ENCODE peak calls at places on chromosomes 1 and 21, in nine cellular contexts. W, X, T, V, A, H, L, P and C are unnamed samples.

GRCh38 chr1:93662481-93663190 is 19.0 kb downstream of the BCAR3 start:
- DNase-seq in L (no peak), T (peak), H (no peak), V (no peak), W (no peak), P (no peak), A (peak), X (no peak), C (no peak)

GRCh38 chr1:109151146-109151545 is 37.2 kb downstream of the ELAPOR1 start:
- DNase-seq in W (no peak), P (peak), H (peak), V (peak), T (peak), L (peak), X (peak), A (peak), C (no peak)

GRCh38 chr1:13700521-13701273 is 709 bp downstream of the PRDM2 start:
- DNase-seq in X (peak), T (peak), H (peak), L (no peak), A (peak), V (no peak), W (no peak), P (no peak), C (peak)

GRCh38 chr1:155184835-155185782 is 11.5 kb downstream of the TRIM46 start:
- DNase-seq in L (no peak), P (no peak), H (no peak), V (no peak), T (no peak), W (no peak), X (no peak), A (peak), C (no peak)

GRCh38 chr1:68347415-68347814 is 102.3 kb downstream of the RPE65 start:
- DNase-seq in T (no peak), W (no peak), X (no peak), L (no peak), H (no peak), P (no peak), A (no peak), V (no peak), C (no peak)

GRCh38 chr1:41329662-41330587 is 31.3 kb upstream of the FOXO6 start:
- DNase-seq in A (no peak), L (no peak), V (no peak), X (no peak), T (no peak), H (no peak), P (no peak), W (no peak), C (no peak)

GRCh38 chr1:8137406-8138244 is 111.5 kb upstream of the ERRFI1 start:
- DNase-seq in X (no peak), T (peak), W (no peak), V (no peak), P (no peak), H (peak), L (peak), A (no peak), C (no peak)

GRCh38 chr1:10738125-10738746 is 58.2 kb downstream of the CASZ1 start:
- DNase-seq in H (no peak), A (peak), V (no peak), L (no peak), P (no peak), W (no peak), X (peak), T (no peak), C (no peak)

GRCh38 chr1:64495878-64496277 is 25.9 kb downstream of the CACHD1 start:
- DNase-seq in T (no peak), A (peak), X (no peak), H (no peak), W (no peak), P (no peak), V (no peak), L (no peak), C (no peak)

GRCh38 chr1:240173836-240174235 is 82.2 kb downstream of the FMN2 start:
- DNase-seq in L (no peak), X (no peak), A (no peak), V (no peak), H (no peak), P (no peak), W (no peak), T (no peak), C (no peak)

GRCh38 chr1:165419839-165420238 is 25.1 kb downstream of the RXRG start:
- DNase-seq in T (no peak), X (no peak), W (no peak), P (no peak), A (no peak), V (no peak), L (no peak), H (no peak), C (no peak)

GRCh38 chr1:231885209-231885854 is 258.7 kb downstream of the DISC1 start:
- DNase-seq in H (peak), P (no peak), W (no peak), V (no peak), T (peak), A (no peak), L (no peak), X (no peak), C (no peak)

GRCh38 chr1:43366601-43367025 is 1.2 kb downstream of the ELOVL1 start:
- DNase-seq in H (no peak), T (no peak), V (no peak), P (no peak), L (no peak), A (peak), W (no peak), X (peak), C (no peak)

GRCh38 chr1:54763814-54764131 is 550 bp downstream of the PARS2 start:
- DNase-seq in V (no peak), W (no peak), A (no peak), L (no peak), H (no peak), P (no peak), T (peak), X (no peak), C (peak)

GRCh38 chr21:35476616-35477395 is 427.7 kb upstream of the RUNX1 start:
- DNase-seq in T (peak), H (peak), X (no peak), A (no peak), L (peak), P (no peak), W (no peak), V (no peak), C (no peak)

GRCh38 chr1:206651958-206652890 is 16.9 kb downstream of the DYRK3 start:
- DNase-seq in X (peak), W (no peak), T (no peak), V (no peak), H (no peak), L (no peak), A (no peak), P (no peak), C (no peak)

GRCh38 chr1:3312894-3313578 is 141.4 kb upstream of the ARHGEF16 start:
- DNase-seq in V (peak), H (peak), A (peak), L (peak), P (peak), T (peak), X (peak), W (peak), C (no peak)

GRCh38 chr1:78070758-78071157 is 25.0 kb downstream of the GIPC2 start:
- DNase-seq in X (no peak), W (no peak), H (peak), P (no peak), V (no peak), L (peak), A (peak), T (peak), C (no peak)

GRCh38 chr1:34865573-34865972 is 6.0 kb upstream of the SMIM12 start:
- DNase-seq in P (no peak), A (no peak), H (no peak), W (no peak), V (no peak), L (no peak), X (peak), T (no peak), C (no peak)

GRCh38 chr1:225155555-225155954 is 226.1 kb downstream of the DNAH14 start:
- DNase-seq in H (no peak), W (no peak), T (no peak), V (no peak), L (no peak), P (no peak), X (no peak), A (no peak), C (no peak)

GRCh38 chr1:153775432-153776311 is 465 bp downstream of the SLC27A3 start:
- DNase-seq in A (peak), V (peak), W (peak), P (peak), T (peak), H (peak), L (no peak), X (peak), C (peak)

GRCh38 chr1:32242341-32242851 is 4.6 kb upstream of the FAM167B start:
- DNase-seq in V (no peak), T (peak), A (no peak), L (no peak), H (peak), W (no peak), P (peak), X (no peak), C (no peak)

GRCh38 chr1:115492880-115493279 is 148.9 kb upstream of the VANGL1 start:
- DNase-seq in W (no peak), V (no peak), A (no peak), P (no peak), H (no peak), T (peak), X (no peak), L (no peak), C (no peak)

GRCh38 chr1:233639611-233640010 is 25.7 kb downstream of the KCNK1 start:
- DNase-seq in X (no peak), W (no peak), P (no peak), H (peak), A (no peak), L (no peak), V (no peak), T (peak), C (no peak)

GRCh38 chr1:200442537-200443169 is 32.8 kb upstream of the ZNF281 start:
- DNase-seq in V (no peak), W (no peak), P (no peak), A (peak), X (no peak), T (no peak), H (no peak), L (no peak), C (no peak)

GRCh38 chr21:44051462-44051941 is 39.4 kb downstream of the TRAPPC10 start:
- DNase-seq in T (peak), A (no peak), L (peak), X (no peak), W (no peak), V (no peak), P (no peak), H (peak), C (no peak)

GRCh38 chr1:117401761-117402160 is 34.5 kb downstream of the MAN1A2 start:
- DNase-seq in T (no peak), P (no peak), A (no peak), L (no peak), X (no peak), H (no peak), V (no peak), W (no peak), C (no peak)

GRCh38 chr1:192554904-192555303 is 20.7 kb upstream of the RGS1 start:
- DNase-seq in W (no peak), V (no peak), L (no peak), H (no peak), X (no peak), P (no peak), A (no peak), T (no peak), C (no peak)

GRCh38 chr21:42756580-42757250 is 103.3 kb downstream of the PDE9A start:
- DNase-seq in X (no peak), A (no peak), P (no peak), W (no peak), T (no peak), L (no peak), H (no peak), V (no peak), C (no peak)

GRCh38 chr1:43067856-43068751 is 104.0 kb downstream of the EBNA1BP2 start:
- DNase-seq in H (no peak), V (no peak), X (peak), T (no peak), A (no peak), L (no peak), W (no peak), P (no peak), C (peak)

DNA sequence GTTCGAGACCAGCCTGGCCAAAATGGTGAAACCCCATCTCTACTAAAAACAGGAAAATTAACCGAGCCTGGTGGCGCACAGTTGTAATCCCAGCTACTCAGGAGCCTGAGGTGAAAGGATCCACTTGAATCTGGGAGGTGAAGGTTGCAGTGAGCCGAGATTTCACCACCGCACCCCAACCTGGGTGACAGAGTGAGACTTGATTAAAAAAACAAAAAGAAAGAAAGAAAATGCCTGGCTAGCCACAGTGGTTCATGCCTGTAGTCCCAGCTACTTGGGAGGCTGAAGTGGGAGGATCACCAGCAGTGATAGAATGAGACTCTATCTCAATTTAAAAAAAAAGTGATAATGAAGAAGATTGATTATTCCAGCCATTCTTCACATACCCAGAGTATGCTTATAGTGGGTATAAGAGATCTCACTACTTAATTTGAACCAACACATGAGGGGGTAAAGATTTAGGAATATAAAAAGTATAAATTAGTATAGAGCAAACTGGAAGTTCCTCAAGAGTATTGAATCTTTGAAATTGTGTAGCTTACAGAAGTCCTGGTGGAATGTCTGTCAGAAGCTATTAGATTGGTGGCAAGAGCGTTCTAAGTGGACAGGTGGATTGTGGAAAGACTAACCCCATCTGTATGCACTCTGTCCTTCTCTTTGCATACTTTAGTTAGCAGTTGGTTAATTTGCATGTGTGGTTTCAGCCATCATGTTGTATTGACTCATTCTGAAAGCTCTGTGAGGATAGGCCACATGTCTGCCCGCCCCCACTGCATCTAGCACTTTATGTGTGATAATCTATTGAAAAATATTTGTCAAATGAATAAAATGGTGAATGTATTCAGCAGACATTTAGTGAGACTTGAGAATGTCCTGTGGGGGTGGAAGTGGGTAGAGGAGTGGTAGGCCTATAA is 25.0 kb downstream of the RLF start:
- DNase-seq in X (no peak), T (peak), A (peak), V (no peak), L (no peak), W (peak), P (no peak), H (no peak), C (peak)
- H3K4me3 ChIP-seq in X (no peak), T (no peak), A (no peak), V (no peak), L (no peak), W (no peak), P (no peak), H (no peak), C (peak)

GRCh38 chr1:161119017-161119378 is 1.1 kb downstream of the NIT1 start:
- DNase-seq in P (no peak), L (no peak), W (no peak), H (no peak), X (peak), V (no peak), T (peak), A (peak), C (no peak)

GRCh38 chr1:161117681-161118581 is at the start of the genes NIT1 and PFDN2:
- DNase-seq in X (peak), P (peak), L (no peak), W (peak), H (peak), A (peak), V (peak), T (peak), C (peak)

GRCh38 chr1:161121042-161121441 is 3.1 kb downstream of the NIT1 start:
- DNase-seq in W (no peak), P (no peak), A (no peak), V (no peak), L (no peak), T (no peak), H (no peak), X (no peak), C (no peak)

GRCh38 chr1:161121838-161122237 is 3.9 kb downstream of the NIT1 start:
- DNase-seq in L (no peak), P (no peak), V (no peak), H (no peak), T (no peak), X (no peak), A (no peak), W (no peak), C (no peak)

DNA sequence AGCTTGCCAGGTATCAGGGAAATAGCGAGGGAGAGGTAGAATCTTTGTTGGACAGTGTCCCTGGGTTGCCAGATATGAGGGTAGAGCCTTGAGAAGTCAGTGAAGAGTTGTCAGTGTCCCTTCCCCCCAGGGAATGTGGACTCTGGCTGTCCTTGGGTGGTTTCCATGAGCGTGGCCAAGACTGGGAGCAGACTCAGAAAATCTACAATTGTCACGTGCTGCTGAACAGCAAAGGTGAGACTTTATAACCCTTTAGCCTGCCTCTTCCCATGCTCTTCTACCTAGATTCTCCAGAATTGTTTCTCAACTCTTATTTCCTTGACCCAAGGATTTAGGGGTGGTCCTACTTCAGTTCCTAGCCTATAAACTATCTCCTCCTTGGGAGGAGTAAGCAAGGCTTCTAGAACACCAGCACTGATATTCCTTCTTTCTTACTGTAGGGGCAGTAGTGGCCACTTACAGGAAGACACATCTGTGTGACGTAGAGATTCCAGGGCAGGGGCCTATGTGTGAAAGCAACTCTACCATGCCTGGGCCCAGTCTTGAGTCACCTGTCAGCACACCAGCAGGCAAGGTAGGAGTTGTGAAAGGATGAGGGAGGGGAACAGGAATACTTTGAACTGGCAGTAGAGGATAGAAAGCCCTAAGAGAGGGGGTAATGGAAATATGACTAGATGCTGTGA is 1.6 kb downstream of the NIT1 start:
- DNase-seq in P (peak), T (peak), V (no peak), L (no peak), X (peak), W (peak), H (peak), A (peak), C (peak)
- H3K4me3 ChIP-seq in P (no peak), T (no peak), V (no peak), L (no peak), X (no peak), W (no peak), H (no peak), A (no peak), C (peak)

GRCh38 chr1:23485002-23485332 is 988 bp upstream of the ASAP3 start:
- DNase-seq in T (no peak), X (no peak), P (no peak), V (no peak), H (no peak), W (no peak), A (no peak), L (no peak), C (no peak)
- H3K4me3 ChIP-seq in T (no peak), X (no peak), P (peak), V (peak), H (peak), W (peak), A (no peak), L (peak), C (peak)

GRCh38 chr1:5977494-5978444 is 14.5 kb downstream of the NPHP4 start:
- DNase-seq in V (no peak), H (peak), P (no peak), X (no peak), T (no peak), L (no peak), W (no peak), A (no peak), C (no peak)
- H3K4me3 ChIP-seq in V (no peak), H (no peak), P (no peak), X (no peak), T (no peak), L (no peak), W (no peak), A (no peak), C (no peak)

DNA sequence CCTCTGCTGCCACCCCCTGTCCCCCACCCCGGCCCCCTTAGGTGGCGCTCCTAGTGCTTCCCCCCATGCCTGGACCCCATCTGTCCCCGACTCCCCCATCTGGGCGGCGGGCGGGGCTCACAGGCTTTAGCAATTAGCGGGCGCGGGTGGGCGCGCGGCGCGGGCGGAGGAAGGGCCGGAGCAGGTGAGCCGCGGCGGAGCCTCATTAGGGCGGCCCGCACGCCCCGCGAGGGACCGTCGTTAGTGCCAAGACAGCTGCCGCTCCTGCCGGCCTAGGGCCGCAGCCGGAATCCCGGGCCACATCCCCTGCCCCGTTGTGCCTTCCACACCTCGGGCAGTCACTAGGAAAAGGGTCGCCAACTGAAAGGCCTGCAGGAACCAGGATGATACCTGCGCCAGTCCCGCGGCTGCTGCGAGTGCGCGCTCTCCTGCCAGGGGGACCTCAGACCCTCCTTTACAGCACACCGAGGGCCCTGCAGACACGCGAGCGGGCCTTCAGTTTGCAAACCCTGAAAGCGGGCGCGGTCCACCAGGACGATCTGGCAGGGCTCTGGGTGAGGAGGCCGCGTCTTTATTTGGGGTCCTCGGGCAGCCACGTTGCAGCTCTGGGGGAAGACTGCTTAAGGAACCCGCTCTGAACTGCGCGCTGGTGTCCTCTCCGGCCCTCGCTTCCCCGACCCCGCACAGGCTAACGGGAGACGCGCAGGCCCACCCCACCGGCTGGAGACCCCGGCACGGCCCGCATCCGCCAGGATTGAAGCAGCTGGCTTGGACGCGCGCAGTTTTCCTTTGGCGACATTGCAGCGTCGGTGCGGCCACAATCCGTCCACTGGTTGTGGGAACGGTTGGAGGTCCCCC is 7.6 kb downstream of the OLIG2 start:
- DNase-seq in W (no peak), V (no peak), L (no peak), P (no peak), T (no peak), H (no peak), X (no peak), A (no peak), C (no peak)
- H3K4me3 ChIP-seq in W (no peak), V (no peak), L (no peak), P (no peak), T (no peak), H (no peak), X (no peak), A (no peak), C (no peak)